ENCODE peak calls at places on chromosomes 4 and X, in seven cellular contexts. One of them, this sample, is unnamed.

GRCh38 chrX:19549838-19550237 is 34.5 kb upstream of the MAP3K15 start:
- DNase-seq in neuronal stem cell: no peak
- DNase-seq in IMR-90: no peak
- DNase-seq in H1: no peak
- DNase-seq in mesendoderm: no peak
- DNase-seq in mesenchymal stem cell: no peak
- DNase-seq in trophoblast cell: no peak
- DNase-seq in this sample: no peak

GRCh38 chr4:81601270-81601694 is 129.6 kb upstream of the RASGEF1B start:
- DNase-seq in neuronal stem cell: no peak
- DNase-seq in IMR-90: no peak
- DNase-seq in H1: no peak
- DNase-seq in mesendoderm: peak; percentile 9
- DNase-seq in mesenchymal stem cell: no peak
- DNase-seq in trophoblast cell: no peak
- DNase-seq in this sample: no peak

GRCh38 chr4:93436000-93436626 is 392.4 kb upstream of the ATOH1 start:
- DNase-seq in neuronal stem cell: no peak
- DNase-seq in IMR-90: no peak
- DNase-seq in H1: no peak
- DNase-seq in mesendoderm: peak; percentile 4
- DNase-seq in mesenchymal stem cell: no peak
- DNase-seq in trophoblast cell: no peak
- DNase-seq in this sample: no peak

GRCh38 chrX:16594490-16594889 is 55.5 kb upstream of the S100G start:
- DNase-seq in neuronal stem cell: no peak
- DNase-seq in IMR-90: no peak
- DNase-seq in H1: no peak
- DNase-seq in mesendoderm: no peak
- DNase-seq in mesenchymal stem cell: no peak
- DNase-seq in trophoblast cell: no peak
- DNase-seq in this sample: no peak

GRCh38 chr4:69970071-69970470 is 4.5 kb upstream of the CSN2 start:
- DNase-seq in neuronal stem cell: no peak
- DNase-seq in IMR-90: no peak
- DNase-seq in H1: no peak
- DNase-seq in mesendoderm: no peak
- DNase-seq in mesenchymal stem cell: no peak
- DNase-seq in trophoblast cell: no peak
- DNase-seq in this sample: no peak

GRCh38 chr4:68182382-68182820 is 52.7 kb upstream of the TMPRSS11F start:
- DNase-seq in neuronal stem cell: no peak
- DNase-seq in IMR-90: no peak
- DNase-seq in H1: peak; percentile 44
- DNase-seq in mesendoderm: no peak
- DNase-seq in mesenchymal stem cell: no peak
- DNase-seq in trophoblast cell: no peak
- DNase-seq in this sample: peak; percentile 27

GRCh38 chr4:60884545-60884944 is 315.6 kb upstream of the ADGRL3 start:
- DNase-seq in neuronal stem cell: no peak
- DNase-seq in IMR-90: no peak
- DNase-seq in H1: no peak
- DNase-seq in mesendoderm: no peak
- DNase-seq in mesenchymal stem cell: peak; percentile 6
- DNase-seq in trophoblast cell: no peak
- DNase-seq in this sample: no peak

GRCh38 chrX:13892856-13893255 is 76.0 kb upstream of the GPM6B start:
- DNase-seq in neuronal stem cell: no peak
- DNase-seq in IMR-90: peak; percentile 12
- DNase-seq in H1: no peak
- DNase-seq in mesendoderm: no peak
- DNase-seq in mesenchymal stem cell: no peak
- DNase-seq in trophoblast cell: no peak
- DNase-seq in this sample: no peak

GRCh38 chrX:129634541-129634940 is 20.2 kb downstream of the APLN start:
- DNase-seq in neuronal stem cell: no peak
- DNase-seq in IMR-90: no peak
- DNase-seq in H1: no peak
- DNase-seq in mesendoderm: peak; percentile 60
- DNase-seq in mesenchymal stem cell: no peak
- DNase-seq in trophoblast cell: no peak
- DNase-seq in this sample: no peak

GRCh38 chr4:145001635-145002034 is 96.4 kb downstream of the ANAPC10 start:
- DNase-seq in neuronal stem cell: no peak
- DNase-seq in IMR-90: peak; percentile 49
- DNase-seq in H1: no peak
- DNase-seq in mesendoderm: no peak
- DNase-seq in mesenchymal stem cell: peak; percentile 54
- DNase-seq in trophoblast cell: no peak
- DNase-seq in this sample: no peak

GRCh38 chrX:11967986-11968385 is 170.3 kb upstream of the FRMPD4 start:
- DNase-seq in neuronal stem cell: no peak
- DNase-seq in IMR-90: peak; percentile 1
- DNase-seq in H1: no peak
- DNase-seq in mesendoderm: no peak
- DNase-seq in mesenchymal stem cell: no peak
- DNase-seq in trophoblast cell: peak; percentile 55
- DNase-seq in this sample: no peak

GRCh38 chr4:7322166-7322991 is 112.4 kb downstream of the PSAPL1 start:
- DNase-seq in neuronal stem cell: no peak
- DNase-seq in IMR-90: no peak
- DNase-seq in H1: no peak
- DNase-seq in mesendoderm: peak; percentile 28
- DNase-seq in mesenchymal stem cell: no peak
- DNase-seq in trophoblast cell: no peak
- DNase-seq in this sample: peak; percentile 49

DNA sequence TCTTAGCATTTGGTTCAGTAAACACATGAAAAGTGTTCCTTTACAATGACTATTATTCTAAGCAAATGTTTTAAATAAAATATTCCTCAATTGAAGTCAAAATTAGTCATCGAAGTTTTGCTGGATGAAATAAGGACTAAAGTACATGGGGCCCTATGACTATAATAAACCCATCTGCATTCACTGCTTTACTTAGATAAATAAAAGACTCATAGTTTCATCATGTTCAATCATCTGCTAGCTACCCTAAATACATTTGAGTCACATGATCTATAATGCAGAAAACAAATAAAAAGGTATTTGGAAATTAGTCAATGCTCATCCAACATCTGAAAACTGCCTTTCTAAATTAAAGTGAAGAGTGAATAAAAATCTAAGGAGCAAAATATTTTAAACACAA is 78.8 kb downstream of the CAMK2D start:
- DNase-seq in neuronal stem cell: no peak
- DNase-seq in IMR-90: peak; percentile 90
- DNase-seq in H1: no peak
- DNase-seq in mesendoderm: no peak
- DNase-seq in mesenchymal stem cell: no peak
- DNase-seq in trophoblast cell: no peak
- DNase-seq in this sample: no peak
- H2BK120ac ChIP-seq in neuronal stem cell: no peak overlapping the region
- H2BK120ac ChIP-seq in IMR-90: no peak overlapping the region
- H2BK120ac ChIP-seq in H1: no peak overlapping the region
- H2BK120ac ChIP-seq in mesendoderm: no peak overlapping the region
- H2BK120ac ChIP-seq in mesenchymal stem cell: no peak overlapping the region
- H2BK120ac ChIP-seq in trophoblast cell: no peak overlapping the region
- H2BK120ac ChIP-seq in this sample: no peak overlapping the region

DNA sequence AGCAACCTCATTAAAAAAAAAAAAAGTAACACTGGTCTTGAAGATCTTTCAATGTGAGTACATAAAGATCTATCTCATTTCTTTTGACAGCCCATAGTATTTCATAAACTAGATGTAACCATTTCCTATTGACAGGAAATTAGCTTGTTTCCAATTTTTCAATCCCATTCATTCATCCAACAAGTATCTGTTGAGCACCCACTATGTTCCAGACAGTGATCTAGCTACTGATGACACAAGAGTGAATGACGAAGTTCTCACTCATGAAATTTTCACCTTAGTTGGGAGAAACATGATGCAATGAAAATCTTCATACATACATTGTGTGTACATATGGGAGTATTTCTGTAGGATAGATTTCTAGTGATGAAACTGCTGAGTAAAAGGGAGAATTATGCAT is 1.7 kb downstream of the CD38 start:
- DNase-seq in neuronal stem cell: no peak
- DNase-seq in IMR-90: no peak
- DNase-seq in H1: no peak
- DNase-seq in mesendoderm: no peak
- DNase-seq in mesenchymal stem cell: peak; percentile 12
- DNase-seq in trophoblast cell: peak; percentile 21
- DNase-seq in this sample: no peak
- H2BK120ac ChIP-seq in neuronal stem cell: no peak overlapping the region
- H2BK120ac ChIP-seq in IMR-90: no peak overlapping the region
- H2BK120ac ChIP-seq in H1: no peak overlapping the region
- H2BK120ac ChIP-seq in mesendoderm: no peak overlapping the region
- H2BK120ac ChIP-seq in mesenchymal stem cell: no peak overlapping the region
- H2BK120ac ChIP-seq in trophoblast cell: no peak overlapping the region
- H2BK120ac ChIP-seq in this sample: no peak overlapping the region

GRCh38 chrX:153791104-153791852 is 2.9 kb downstream of the IDH3G start:
- DNase-seq in neuronal stem cell: no peak
- DNase-seq in IMR-90: no peak
- DNase-seq in H1: no peak
- DNase-seq in mesendoderm: no peak
- DNase-seq in mesenchymal stem cell: no peak
- DNase-seq in trophoblast cell: no peak
- DNase-seq in this sample: no peak

GRCh38 chrX:153793291-153793690 is 884 bp downstream of the IDH3G start:
- DNase-seq in neuronal stem cell: no peak
- DNase-seq in IMR-90: no peak
- DNase-seq in H1: no peak
- DNase-seq in mesendoderm: peak; percentile 11
- DNase-seq in mesenchymal stem cell: peak; percentile 25
- DNase-seq in trophoblast cell: peak; percentile 3
- DNase-seq in this sample: no peak

GRCh38 chrX:153792368-153792767 is 1.8 kb downstream of the IDH3G start:
- DNase-seq in neuronal stem cell: no peak
- DNase-seq in IMR-90: no peak
- DNase-seq in H1: no peak
- DNase-seq in mesendoderm: no peak
- DNase-seq in mesenchymal stem cell: no peak
- DNase-seq in trophoblast cell: no peak
- DNase-seq in this sample: no peak

GRCh38 chrX:153794897-153795816 is 689 bp downstream of the SSR4 start:
- DNase-seq in neuronal stem cell: no peak
- DNase-seq in IMR-90: no peak
- DNase-seq in H1: no peak
- DNase-seq in mesendoderm: peak; percentile 8
- DNase-seq in mesenchymal stem cell: peak; percentile 26
- DNase-seq in trophoblast cell: peak; percentile 28
- DNase-seq in this sample: no peak

DNA sequence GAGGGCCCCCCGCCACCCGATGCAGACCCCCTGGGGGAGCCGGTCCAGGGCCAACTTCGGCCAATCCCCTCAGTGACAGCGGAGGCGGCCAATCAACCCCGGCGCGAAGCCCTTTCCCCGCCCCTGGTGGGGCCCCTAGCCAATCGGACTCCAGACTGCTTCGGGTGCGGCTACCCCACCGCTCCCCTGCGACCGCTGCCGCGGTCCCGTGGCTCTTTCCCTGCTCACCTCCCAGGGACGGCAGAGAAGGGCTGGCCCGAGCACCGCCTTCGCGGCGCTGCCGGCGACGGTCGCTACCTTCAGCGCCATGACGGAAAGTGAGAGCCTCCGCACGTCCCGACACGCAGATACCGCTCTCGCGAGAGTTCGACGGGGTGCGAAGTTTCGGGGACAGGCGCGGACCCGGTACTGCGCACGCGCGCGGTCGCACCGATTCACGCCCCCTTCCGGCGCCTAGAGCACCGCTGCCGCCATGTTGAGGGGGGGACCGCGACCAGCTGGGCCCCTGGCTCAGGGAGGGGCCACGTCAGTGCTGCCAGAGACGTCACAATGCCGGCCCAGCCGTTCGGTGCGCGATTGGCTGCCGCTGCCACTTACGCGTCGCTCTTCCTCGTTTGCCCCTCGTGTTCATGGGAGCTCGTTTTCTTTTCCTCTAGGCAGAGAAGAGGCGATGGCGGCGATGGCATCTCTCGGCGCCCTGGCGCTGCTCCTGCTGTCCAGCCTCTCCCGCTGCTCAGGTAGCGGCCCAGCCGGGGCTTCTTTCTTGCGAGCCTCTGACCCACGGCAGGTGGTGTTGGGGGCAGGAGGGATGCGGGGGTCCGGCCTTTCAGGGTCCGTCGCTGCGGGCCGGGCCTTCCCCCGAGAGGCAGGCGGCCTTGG is at the start of the genes IDH3G and SSR4:
- DNase-seq in neuronal stem cell: peak; percentile 91
- DNase-seq in IMR-90: peak; percentile 93
- DNase-seq in H1: peak; percentile 91
- DNase-seq in mesendoderm: peak; percentile 95
- DNase-seq in mesenchymal stem cell: peak; percentile 94
- DNase-seq in trophoblast cell: peak; percentile 94
- DNase-seq in this sample: peak; percentile 94
- H2BK120ac ChIP-seq in neuronal stem cell: no peak within 1 kb of the TSS
- H2BK120ac ChIP-seq in IMR-90: peak within 1 kb of the TSS; percentile 87
- H2BK120ac ChIP-seq in H1: no peak within 1 kb of the TSS
- H2BK120ac ChIP-seq in mesendoderm: no peak within 1 kb of the TSS
- H2BK120ac ChIP-seq in mesenchymal stem cell: peak within 1 kb of the TSS; percentile 27
- H2BK120ac ChIP-seq in trophoblast cell: peak within 1 kb of the TSS; percentile 10
- H2BK120ac ChIP-seq in this sample: no peak within 1 kb of the TSS

GRCh38 chrX:154542723-154543424 is 3.8 kb downstream of the G6PD start:
- DNase-seq in neuronal stem cell: no peak
- DNase-seq in IMR-90: no peak
- DNase-seq in H1: no peak
- DNase-seq in mesendoderm: no peak
- DNase-seq in mesenchymal stem cell: no peak
- DNase-seq in trophoblast cell: peak; percentile 10
- DNase-seq in this sample: no peak

GRCh38 chrX:154547245-154548027 is at the start of gene IKBKG:
- DNase-seq in neuronal stem cell: peak; percentile 83
- DNase-seq in IMR-90: peak; percentile 86
- DNase-seq in H1: peak; percentile 87
- DNase-seq in mesendoderm: peak; percentile 91
- DNase-seq in mesenchymal stem cell: peak; percentile 91
- DNase-seq in trophoblast cell: peak; percentile 87
- DNase-seq in this sample: peak; percentile 86

GRCh38 chrX:154545673-154546274 is 872 bp downstream of the G6PD start:
- DNase-seq in neuronal stem cell: no peak
- DNase-seq in IMR-90: no peak
- DNase-seq in H1: no peak
- DNase-seq in mesendoderm: no peak
- DNase-seq in mesenchymal stem cell: no peak
- DNase-seq in trophoblast cell: no peak
- DNase-seq in this sample: no peak

GRCh38 chrX:154546354-154547244 is at the start of gene G6PD:
- DNase-seq in neuronal stem cell: peak; percentile 68
- DNase-seq in IMR-90: peak; percentile 35
- DNase-seq in H1: peak; percentile 86
- DNase-seq in mesendoderm: peak; percentile 68
- DNase-seq in mesenchymal stem cell: peak; percentile 55
- DNase-seq in trophoblast cell: peak; percentile 69
- DNase-seq in this sample: peak; percentile 76

DNA sequence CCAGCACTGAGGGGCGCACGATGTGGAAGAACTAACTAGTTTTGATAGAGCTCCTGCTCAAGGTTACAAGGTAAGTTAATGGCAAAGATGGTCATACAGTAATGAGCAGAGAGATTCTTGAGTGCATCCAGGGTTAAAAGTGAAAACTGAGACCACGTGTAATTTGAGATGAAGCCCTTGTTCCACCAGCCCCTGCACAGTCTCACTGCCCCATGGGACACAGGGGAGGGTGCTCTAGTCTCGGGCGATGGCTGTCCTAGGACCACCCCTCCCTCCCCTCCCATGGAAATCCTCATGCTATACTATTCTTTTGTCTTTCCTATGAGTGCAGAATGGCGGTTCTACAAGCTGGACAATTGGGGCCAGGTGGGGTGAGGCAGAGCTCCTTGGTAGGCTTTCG is 1.8 kb downstream of the G6PD start:
- DNase-seq in neuronal stem cell: no peak
- DNase-seq in IMR-90: no peak
- DNase-seq in H1: no peak
- DNase-seq in mesendoderm: no peak
- DNase-seq in mesenchymal stem cell: no peak
- DNase-seq in trophoblast cell: no peak
- DNase-seq in this sample: no peak
- H2BK120ac ChIP-seq in neuronal stem cell: no peak overlapping the region
- H2BK120ac ChIP-seq in IMR-90: no peak overlapping the region
- H2BK120ac ChIP-seq in H1: no peak overlapping the region
- H2BK120ac ChIP-seq in mesendoderm: no peak overlapping the region
- H2BK120ac ChIP-seq in mesenchymal stem cell: no peak overlapping the region
- H2BK120ac ChIP-seq in trophoblast cell: no peak overlapping the region
- H2BK120ac ChIP-seq in this sample: no peak overlapping the region

This sample was measured in H9.